ENCODE peak calls at places on chromosomes 6 and 20, in six cellular contexts. One of them, this sample, is unnamed.

GRCh38 chr6:118679293-118679692 is 27.9 kb upstream of the CEP85L start:
- DNase-seq in lower lobe of right lung: no peak
- DNase-seq in nephron progenitor cell: no peak
- DNase-seq in PC-3: peak
- DNase-seq in fibroblast of pulmonary artery: peak
- DNase-seq in brain microvascular endothelial cell: no peak
- DNase-seq in this sample: peak

GRCh38 chr6:37648465-37649330 is 49.0 kb downstream of the MDGA1 start:
- DNase-seq in lower lobe of right lung: no peak
- DNase-seq in fibroblast of pulmonary artery: no peak
- DNase-seq in nephron progenitor cell: peak
- DNase-seq in PC-3: no peak
- DNase-seq in brain microvascular endothelial cell: no peak
- DNase-seq in this sample: no peak

GRCh38 chr6:131958551-131959470 is 7.6 kb upstream of the CCN2 start:
- DNase-seq in lower lobe of right lung: no peak
- DNase-seq in fibroblast of pulmonary artery: no peak
- DNase-seq in brain microvascular endothelial cell: no peak
- DNase-seq in nephron progenitor cell: no peak
- DNase-seq in PC-3: no peak
- DNase-seq in this sample: no peak

GRCh38 chr6:20096506-20096905 is 115.8 kb downstream of the MBOAT1 start:
- DNase-seq in fibroblast of pulmonary artery: no peak
- DNase-seq in lower lobe of right lung: no peak
- DNase-seq in brain microvascular endothelial cell: no peak
- DNase-seq in nephron progenitor cell: no peak
- DNase-seq in PC-3: no peak
- DNase-seq in this sample: no peak

GRCh38 chr20:309841-310644 is 12.7 kb downstream of the ZCCHC3 start:
- DNase-seq in brain microvascular endothelial cell: peak
- DNase-seq in PC-3: no peak
- DNase-seq in lower lobe of right lung: peak
- DNase-seq in nephron progenitor cell: peak
- DNase-seq in fibroblast of pulmonary artery: peak
- DNase-seq in this sample: no peak

GRCh38 chr20:25507385-25508082 is 77.8 kb downstream of the NINL start:
- DNase-seq in nephron progenitor cell: no peak
- DNase-seq in PC-3: no peak
- DNase-seq in brain microvascular endothelial cell: no peak
- DNase-seq in lower lobe of right lung: no peak
- DNase-seq in fibroblast of pulmonary artery: no peak
- DNase-seq in this sample: no peak

GRCh38 chr6:163490826-163491577 is 76.5 kb downstream of the QKI start:
- DNase-seq in fibroblast of pulmonary artery: peak
- DNase-seq in nephron progenitor cell: no peak
- DNase-seq in brain microvascular endothelial cell: peak
- DNase-seq in lower lobe of right lung: peak
- DNase-seq in PC-3: peak
- DNase-seq in this sample: peak

GRCh38 chr6:143225929-143226328 is 165.2 kb downstream of the AIG1 start:
- DNase-seq in lower lobe of right lung: no peak
- DNase-seq in nephron progenitor cell: no peak
- DNase-seq in fibroblast of pulmonary artery: no peak
- DNase-seq in brain microvascular endothelial cell: no peak
- DNase-seq in PC-3: no peak
- DNase-seq in this sample: peak

GRCh38 chr20:24470031-24470781 is 777 bp downstream of the SYNDIG1 start:
- DNase-seq in brain microvascular endothelial cell: no peak
- DNase-seq in PC-3: no peak
- DNase-seq in lower lobe of right lung: no peak
- DNase-seq in fibroblast of pulmonary artery: no peak
- DNase-seq in nephron progenitor cell: peak
- DNase-seq in this sample: no peak

GRCh38 chr6:91713911-91714310 is 1127.0 kb upstream of the MAP3K7 start:
- DNase-seq in nephron progenitor cell: no peak
- DNase-seq in lower lobe of right lung: no peak
- DNase-seq in PC-3: peak
- DNase-seq in brain microvascular endothelial cell: no peak
- DNase-seq in fibroblast of pulmonary artery: no peak
- DNase-seq in this sample: peak
- TF ChIP-seq CTCF in nephron progenitor cell: no peak
- TF ChIP-seq CTCF in lower lobe of right lung: no peak
- TF ChIP-seq CTCF in PC-3: peak
- TF ChIP-seq CTCF in brain microvascular endothelial cell: no peak
- TF ChIP-seq CTCF in fibroblast of pulmonary artery: no peak
- TF ChIP-seq CTCF in this sample: peak

GRCh38 chr6:25642667-25643328 is 9.2 kb upstream of the SCGN start:
- DNase-seq in lower lobe of right lung: no peak
- DNase-seq in brain microvascular endothelial cell: no peak
- DNase-seq in PC-3: no peak
- DNase-seq in fibroblast of pulmonary artery: no peak
- DNase-seq in nephron progenitor cell: no peak
- DNase-seq in this sample: no peak
- TF ChIP-seq CTCF in lower lobe of right lung: no peak
- TF ChIP-seq CTCF in brain microvascular endothelial cell: no peak
- TF ChIP-seq CTCF in PC-3: no peak
- TF ChIP-seq CTCF in fibroblast of pulmonary artery: no peak
- TF ChIP-seq CTCF in nephron progenitor cell: no peak
- TF ChIP-seq CTCF in this sample: no peak

GRCh38 chr6:26550250-26550993 is 12.3 kb downstream of the HMGN4 start:
- DNase-seq in PC-3: peak
- DNase-seq in nephron progenitor cell: peak
- DNase-seq in brain microvascular endothelial cell: no peak
- DNase-seq in fibroblast of pulmonary artery: peak
- DNase-seq in lower lobe of right lung: peak
- DNase-seq in this sample: peak
- TF ChIP-seq CTCF in PC-3: no peak
- TF ChIP-seq CTCF in nephron progenitor cell: no peak
- TF ChIP-seq CTCF in brain microvascular endothelial cell: peak
- TF ChIP-seq CTCF in fibroblast of pulmonary artery: no peak
- TF ChIP-seq CTCF in lower lobe of right lung: no peak
- TF ChIP-seq CTCF in this sample: no peak

DNA sequence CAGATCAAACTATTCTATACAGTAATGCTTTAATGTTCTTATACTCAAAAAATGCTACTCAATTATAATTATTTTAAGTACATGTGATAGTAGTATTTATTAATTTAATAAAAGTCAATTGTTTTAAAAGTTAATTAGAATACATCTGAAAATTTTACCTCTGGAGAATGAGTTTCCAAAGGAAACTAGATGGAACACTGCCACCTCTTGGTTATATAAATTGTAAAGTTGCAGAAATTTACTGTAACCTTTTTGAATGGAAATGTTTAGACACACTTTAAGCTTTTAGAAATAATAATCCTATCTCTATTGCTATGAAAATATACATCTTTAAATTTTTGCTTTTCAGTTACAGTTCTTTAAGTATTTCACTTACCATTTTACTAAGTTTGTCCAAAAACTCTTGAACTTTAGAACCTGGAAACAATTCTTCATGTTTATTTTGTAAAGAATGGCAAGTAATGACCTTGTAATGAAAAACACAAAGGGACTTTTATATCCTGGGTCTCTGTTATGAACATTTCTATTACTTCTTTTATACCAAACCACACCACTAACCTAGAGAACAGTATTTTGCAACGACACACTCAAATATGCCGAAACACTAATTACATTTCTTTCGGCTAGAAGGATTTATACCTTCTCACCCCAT is 10.9 kb upstream of the BMP5 start:
- DNase-seq in PC-3: peak
- DNase-seq in fibroblast of pulmonary artery: peak
- DNase-seq in nephron progenitor cell: no peak
- DNase-seq in brain microvascular endothelial cell: no peak
- DNase-seq in lower lobe of right lung: no peak
- DNase-seq in this sample: peak
- TF ChIP-seq CTCF in PC-3: peak
- TF ChIP-seq CTCF in fibroblast of pulmonary artery: peak
- TF ChIP-seq CTCF in nephron progenitor cell: peak
- TF ChIP-seq CTCF in brain microvascular endothelial cell: no peak
- TF ChIP-seq CTCF in lower lobe of right lung: peak
- TF ChIP-seq CTCF in this sample: peak

GRCh38 chr20:38658879-38659612 is 57.4 kb downstream of the ARHGAP40 start:
- DNase-seq in fibroblast of pulmonary artery: peak
- DNase-seq in lower lobe of right lung: no peak
- DNase-seq in PC-3: peak
- DNase-seq in nephron progenitor cell: peak
- DNase-seq in brain microvascular endothelial cell: no peak
- DNase-seq in this sample: peak
- TF ChIP-seq CTCF in fibroblast of pulmonary artery: peak
- TF ChIP-seq CTCF in lower lobe of right lung: peak
- TF ChIP-seq CTCF in PC-3: peak
- TF ChIP-seq CTCF in nephron progenitor cell: peak
- TF ChIP-seq CTCF in brain microvascular endothelial cell: peak
- TF ChIP-seq CTCF in this sample: peak

DNA sequence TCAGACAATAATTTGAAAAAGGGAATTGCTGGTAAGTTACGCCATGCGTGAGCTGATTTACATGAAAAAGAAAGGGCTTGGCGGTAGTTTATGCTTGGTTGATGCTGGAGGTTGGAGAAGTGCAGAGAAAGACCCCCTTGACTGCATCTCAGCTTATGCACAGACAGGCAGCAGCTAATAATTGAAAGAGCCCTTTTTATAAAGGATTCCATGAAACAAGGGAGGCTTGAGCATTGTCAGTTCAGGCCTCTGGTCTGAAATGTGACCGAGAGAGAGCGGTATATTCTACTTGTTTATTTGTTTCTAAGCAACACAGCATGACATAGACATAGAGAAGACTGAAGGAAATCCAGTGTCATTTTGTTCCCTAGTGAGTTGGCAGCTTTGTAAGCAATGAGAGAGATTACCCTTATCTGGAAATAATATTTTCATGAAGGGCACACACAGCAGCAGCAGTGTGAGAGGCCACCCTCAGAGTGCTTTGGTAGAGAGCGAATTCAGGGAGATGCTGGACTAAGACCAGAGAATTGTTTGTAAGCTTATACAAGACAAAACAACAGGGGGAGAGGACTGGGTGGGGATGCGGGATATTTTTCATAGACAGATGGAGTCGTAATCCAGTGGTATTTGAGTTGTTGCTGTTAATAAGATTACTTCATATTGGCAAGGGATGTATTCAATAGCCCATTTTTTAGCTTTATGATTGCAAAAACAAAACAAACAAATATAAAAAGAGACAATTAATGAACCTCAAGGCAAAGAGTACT is 34.6 kb upstream of the LAMA2 start:
- DNase-seq in brain microvascular endothelial cell: peak
- DNase-seq in PC-3: no peak
- DNase-seq in fibroblast of pulmonary artery: peak
- DNase-seq in lower lobe of right lung: no peak
- DNase-seq in nephron progenitor cell: no peak
- DNase-seq in this sample: no peak
- TF ChIP-seq CTCF in brain microvascular endothelial cell: no peak
- TF ChIP-seq CTCF in PC-3: no peak
- TF ChIP-seq CTCF in fibroblast of pulmonary artery: no peak
- TF ChIP-seq CTCF in lower lobe of right lung: no peak
- TF ChIP-seq CTCF in nephron progenitor cell: no peak
- TF ChIP-seq CTCF in this sample: no peak

DNA sequence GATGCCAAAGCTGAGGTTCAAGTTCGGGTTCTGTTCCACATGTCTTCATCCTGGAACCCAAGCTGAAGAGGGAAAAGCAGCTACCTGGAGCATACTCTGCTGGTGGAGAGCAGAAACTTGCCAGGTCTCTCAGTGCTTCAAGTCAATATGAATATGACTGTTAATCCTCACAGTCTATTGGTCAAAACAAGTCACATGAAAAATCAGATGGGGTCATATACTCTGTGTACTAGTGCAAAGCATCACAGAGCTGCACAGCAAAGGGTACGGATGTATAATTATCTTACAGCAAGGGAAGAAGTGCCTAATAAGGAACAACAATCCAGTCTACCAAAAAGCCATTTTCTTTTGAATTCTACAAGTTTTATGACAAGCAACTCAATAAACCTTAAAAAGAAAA is 11.6 kb downstream of the NCOA7 start:
- DNase-seq in brain microvascular endothelial cell: no peak
- DNase-seq in PC-3: no peak
- DNase-seq in nephron progenitor cell: no peak
- DNase-seq in lower lobe of right lung: no peak
- DNase-seq in fibroblast of pulmonary artery: no peak
- DNase-seq in this sample: no peak
- TF ChIP-seq CTCF in brain microvascular endothelial cell: no peak
- TF ChIP-seq CTCF in PC-3: no peak
- TF ChIP-seq CTCF in nephron progenitor cell: no peak
- TF ChIP-seq CTCF in lower lobe of right lung: no peak
- TF ChIP-seq CTCF in fibroblast of pulmonary artery: no peak
- TF ChIP-seq CTCF in this sample: no peak

DNA sequence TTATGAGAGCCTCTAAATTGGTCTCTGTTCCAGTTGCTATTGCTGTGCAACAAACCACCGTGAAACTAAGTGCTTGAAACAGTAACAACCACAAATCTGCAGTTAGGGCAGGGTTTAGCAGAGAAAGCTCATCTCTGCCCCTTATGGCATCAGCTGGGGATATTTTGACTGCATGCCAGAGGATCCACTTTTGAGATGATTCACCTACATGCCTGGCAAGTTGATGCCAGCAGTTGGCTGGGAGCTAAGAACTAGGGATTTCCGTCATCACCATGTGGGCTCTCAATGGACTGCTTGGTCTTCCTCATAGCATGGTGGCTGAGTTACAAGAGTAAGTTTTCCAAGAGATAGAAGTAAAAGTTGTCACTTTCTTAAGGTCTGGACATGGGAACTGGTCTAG is 35.1 kb downstream of the PLCB4 start:
- DNase-seq in lower lobe of right lung: no peak
- DNase-seq in PC-3: peak
- DNase-seq in fibroblast of pulmonary artery: no peak
- DNase-seq in brain microvascular endothelial cell: no peak
- DNase-seq in nephron progenitor cell: no peak
- DNase-seq in this sample: peak
- TF ChIP-seq CTCF in lower lobe of right lung: no peak
- TF ChIP-seq CTCF in PC-3: no peak
- TF ChIP-seq CTCF in fibroblast of pulmonary artery: no peak
- TF ChIP-seq CTCF in brain microvascular endothelial cell: no peak
- TF ChIP-seq CTCF in nephron progenitor cell: no peak
- TF ChIP-seq CTCF in this sample: no peak

DNA sequence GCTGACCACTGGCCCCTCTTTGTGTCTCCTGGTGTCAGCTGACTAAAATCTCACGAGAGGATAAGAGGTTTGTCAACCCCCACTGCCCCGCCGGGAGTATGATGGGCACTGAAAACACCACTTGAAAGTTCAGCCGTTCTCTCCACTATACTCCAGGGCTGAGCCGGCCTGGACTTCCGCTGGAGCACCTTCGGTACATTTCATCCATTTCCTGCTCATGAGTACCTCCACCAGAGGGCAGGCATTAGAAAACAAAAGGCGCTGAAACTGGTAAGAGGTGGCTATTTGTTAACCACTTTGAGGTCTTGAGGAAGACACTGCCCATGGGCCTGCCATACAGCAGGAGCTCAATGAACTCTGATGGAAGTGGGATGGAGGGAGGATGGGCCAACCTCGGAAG is 17.9 kb upstream of the ANKRD60 start:
- DNase-seq in nephron progenitor cell: no peak
- DNase-seq in lower lobe of right lung: no peak
- DNase-seq in fibroblast of pulmonary artery: peak
- DNase-seq in PC-3: peak
- DNase-seq in brain microvascular endothelial cell: peak
- DNase-seq in this sample: peak
- TF ChIP-seq CTCF in nephron progenitor cell: no peak
- TF ChIP-seq CTCF in lower lobe of right lung: no peak
- TF ChIP-seq CTCF in fibroblast of pulmonary artery: peak
- TF ChIP-seq CTCF in PC-3: peak
- TF ChIP-seq CTCF in brain microvascular endothelial cell: peak
- TF ChIP-seq CTCF in this sample: peak

This sample was measured in MCF 10A.